ENCODE peak calls at places on chromosomes 4 and X, in nine cellular contexts. One of them, this sample, is unnamed.
A peak's percentile ranks its signal among the peaks of the same experiment; 100 is the strongest.

GRCh38 chr4:158823461-158823873 is 54.6 kb downstream of the FNIP2 start:
- DNase-seq in AG09319: no peak
- DNase-seq in DMS 273 treated with DMSO at 0.1 percent for 48 hours: no peak
- DNase-seq in T-helper 1 cell: no peak
- DNase-seq in endodermal cell: no peak
- DNase-seq in stimulated activated CD8-positive, alpha-beta memory T cell treated with anti-CD3 and anti-CD28 coated beads, Interleukin-15, amount 100 ng/mL, for 24 hours: no peak
- DNase-seq in stimulated activated CD4-positive, alpha-beta T cell treated with anti-CD3 and anti-CD28 coated beads, Interleukin-15, amount 100 ng/mL, for 1 hour: no peak
- DNase-seq in breast epithelium: no peak
- DNase-seq in spleen: no peak
- DNase-seq in this sample: no peak

GRCh38 chrX:47093248-47093647 is 15.0 kb downstream of the RGN start:
- DNase-seq in stimulated activated CD4-positive, alpha-beta T cell treated with anti-CD3 and anti-CD28 coated beads, Interleukin-15, amount 100 ng/mL, for 1 hour: no peak
- DNase-seq in T-helper 1 cell: no peak
- DNase-seq in stimulated activated CD8-positive, alpha-beta memory T cell treated with anti-CD3 and anti-CD28 coated beads, Interleukin-15, amount 100 ng/mL, for 24 hours: no peak
- DNase-seq in DMS 273 treated with DMSO at 0.1 percent for 48 hours: no peak
- DNase-seq in breast epithelium: no peak
- DNase-seq in AG09319: no peak
- DNase-seq in spleen: no peak
- DNase-seq in endodermal cell: no peak
- DNase-seq in this sample: no peak

GRCh38 chr4:154928640-154929257 is 147.7 kb downstream of the RBM46 start:
- DNase-seq in AG09319: peak; percentile 27
- DNase-seq in endodermal cell: peak; percentile 72
- DNase-seq in stimulated activated CD4-positive, alpha-beta T cell treated with anti-CD3 and anti-CD28 coated beads, Interleukin-15, amount 100 ng/mL, for 1 hour: no peak
- DNase-seq in spleen: no peak
- DNase-seq in stimulated activated CD8-positive, alpha-beta memory T cell treated with anti-CD3 and anti-CD28 coated beads, Interleukin-15, amount 100 ng/mL, for 24 hours: no peak
- DNase-seq in T-helper 1 cell: no peak
- DNase-seq in DMS 273 treated with DMSO at 0.1 percent for 48 hours: no peak
- DNase-seq in breast epithelium: no peak
- DNase-seq in this sample: no peak

GRCh38 chrX:140053841-140054240 is 88.5 kb upstream of the CXorf66 start:
- DNase-seq in spleen: no peak
- DNase-seq in breast epithelium: no peak
- DNase-seq in endodermal cell: no peak
- DNase-seq in AG09319: no peak
- DNase-seq in stimulated activated CD8-positive, alpha-beta memory T cell treated with anti-CD3 and anti-CD28 coated beads, Interleukin-15, amount 100 ng/mL, for 24 hours: no peak
- DNase-seq in DMS 273 treated with DMSO at 0.1 percent for 48 hours: no peak
- DNase-seq in T-helper 1 cell: no peak
- DNase-seq in stimulated activated CD4-positive, alpha-beta T cell treated with anti-CD3 and anti-CD28 coated beads, Interleukin-15, amount 100 ng/mL, for 1 hour: no peak
- DNase-seq in this sample: no peak

GRCh38 chr4:169033660-169034059 is 23.6 kb upstream of the CBR4 start:
- DNase-seq in spleen: no peak
- DNase-seq in stimulated activated CD8-positive, alpha-beta memory T cell treated with anti-CD3 and anti-CD28 coated beads, Interleukin-15, amount 100 ng/mL, for 24 hours: no peak
- DNase-seq in T-helper 1 cell: no peak
- DNase-seq in AG09319: no peak
- DNase-seq in DMS 273 treated with DMSO at 0.1 percent for 48 hours: peak; percentile 8
- DNase-seq in breast epithelium: no peak
- DNase-seq in endodermal cell: no peak
- DNase-seq in stimulated activated CD4-positive, alpha-beta T cell treated with anti-CD3 and anti-CD28 coated beads, Interleukin-15, amount 100 ng/mL, for 1 hour: no peak
- DNase-seq in this sample: no peak

GRCh38 chr4:2292679-2293108 is 30.8 kb upstream of the MXD4 start:
- DNase-seq in spleen: no peak
- DNase-seq in AG09319: no peak
- DNase-seq in stimulated activated CD4-positive, alpha-beta T cell treated with anti-CD3 and anti-CD28 coated beads, Interleukin-15, amount 100 ng/mL, for 1 hour: no peak
- DNase-seq in T-helper 1 cell: no peak
- DNase-seq in DMS 273 treated with DMSO at 0.1 percent for 48 hours: no peak
- DNase-seq in stimulated activated CD8-positive, alpha-beta memory T cell treated with anti-CD3 and anti-CD28 coated beads, Interleukin-15, amount 100 ng/mL, for 24 hours: no peak
- DNase-seq in endodermal cell: no peak
- DNase-seq in breast epithelium: no peak
- DNase-seq in this sample: no peak

GRCh38 chr4:109113511-109113910 is 188.9 kb downstream of the COL25A1 start:
- DNase-seq in endodermal cell: no peak
- DNase-seq in stimulated activated CD4-positive, alpha-beta T cell treated with anti-CD3 and anti-CD28 coated beads, Interleukin-15, amount 100 ng/mL, for 1 hour: no peak
- DNase-seq in DMS 273 treated with DMSO at 0.1 percent for 48 hours: no peak
- DNase-seq in T-helper 1 cell: no peak
- DNase-seq in spleen: no peak
- DNase-seq in breast epithelium: no peak
- DNase-seq in stimulated activated CD8-positive, alpha-beta memory T cell treated with anti-CD3 and anti-CD28 coated beads, Interleukin-15, amount 100 ng/mL, for 24 hours: no peak
- DNase-seq in AG09319: no peak
- DNase-seq in this sample: no peak

GRCh38 chrX:45758319-45758718 is 557.6 kb upstream of the DIPK2B start:
- DNase-seq in DMS 273 treated with DMSO at 0.1 percent for 48 hours: no peak
- DNase-seq in breast epithelium: no peak
- DNase-seq in stimulated activated CD4-positive, alpha-beta T cell treated with anti-CD3 and anti-CD28 coated beads, Interleukin-15, amount 100 ng/mL, for 1 hour: peak; percentile 6
- DNase-seq in endodermal cell: no peak
- DNase-seq in AG09319: peak; percentile 64
- DNase-seq in stimulated activated CD8-positive, alpha-beta memory T cell treated with anti-CD3 and anti-CD28 coated beads, Interleukin-15, amount 100 ng/mL, for 24 hours: no peak
- DNase-seq in T-helper 1 cell: no peak
- DNase-seq in spleen: no peak
- DNase-seq in this sample: peak; percentile 26

GRCh38 chr4:17546222-17546621 is 30.8 kb upstream of the LAP3 start:
- DNase-seq in endodermal cell: no peak
- DNase-seq in stimulated activated CD4-positive, alpha-beta T cell treated with anti-CD3 and anti-CD28 coated beads, Interleukin-15, amount 100 ng/mL, for 1 hour: no peak
- DNase-seq in breast epithelium: no peak
- DNase-seq in stimulated activated CD8-positive, alpha-beta memory T cell treated with anti-CD3 and anti-CD28 coated beads, Interleukin-15, amount 100 ng/mL, for 24 hours: no peak
- DNase-seq in T-helper 1 cell: no peak
- DNase-seq in spleen: no peak
- DNase-seq in AG09319: no peak
- DNase-seq in DMS 273 treated with DMSO at 0.1 percent for 48 hours: no peak
- DNase-seq in this sample: no peak

GRCh38 chr4:168923526-168924194 is 86.4 kb downstream of the CBR4 start:
- DNase-seq in DMS 273 treated with DMSO at 0.1 percent for 48 hours: peak; percentile 53
- DNase-seq in spleen: no peak
- DNase-seq in AG09319: no peak
- DNase-seq in T-helper 1 cell: no peak
- DNase-seq in breast epithelium: no peak
- DNase-seq in endodermal cell: peak; percentile 85
- DNase-seq in stimulated activated CD8-positive, alpha-beta memory T cell treated with anti-CD3 and anti-CD28 coated beads, Interleukin-15, amount 100 ng/mL, for 24 hours: no peak
- DNase-seq in stimulated activated CD4-positive, alpha-beta T cell treated with anti-CD3 and anti-CD28 coated beads, Interleukin-15, amount 100 ng/mL, for 1 hour: peak; percentile 5
- DNase-seq in this sample: peak; percentile 6

This sample was measured in activated T-helper 9 cell treated with anti-CD3 and anti-CD28 coated beads, Interleukin-2, amount 50 U/mL, for 16 hours.